ENCODE peak calls at places on chromosomes 4 and X, in five cellular contexts. Y is trophoblast cell, W is suprapubic skin, B is lung, G is right cardiac atrium. K is an unnamed sample.

GRCh38 chr4:35151816-35152572 is 1092.3 kb downstream of the ARAP2 start:
- DNase-seq in B (no peak), Y (peak; percentile 30), W (no peak), G (no peak), K (no peak)

GRCh38 chrX:129013574-129013973 is 509.7 kb downstream of the SMARCA1 start:
- DNase-seq in B (no peak), W (no peak), Y (no peak), G (no peak), K (no peak)

GRCh38 chr4:3387943-3388348 is 53.8 kb upstream of the HGFAC start:
- DNase-seq in Y (peak; percentile 54), G (peak; percentile 96), W (peak; percentile 92), B (peak; percentile 76), K (peak; percentile 62)

GRCh38 chrX:46333550-46333949 is 211.7 kb downstream of the ZNF674 start:
- DNase-seq in B (no peak), W (no peak), Y (no peak), G (no peak), K (no peak)

GRCh38 chr4:141853091-141853734 is 216.8 kb downstream of the IL15 start:
- DNase-seq in B (no peak), G (no peak), W (no peak), Y (no peak), K (no peak)

GRCh38 chrX:118497180-118497814 is 1.7 kb downstream of the DOCK11 start:
- DNase-seq in W (no peak), Y (no peak), G (no peak), B (no peak), K (no peak)

GRCh38 chrX:3514996-3515395 is 168.5 kb upstream of the MXRA5 start:
- DNase-seq in G (no peak), W (no peak), Y (no peak), B (no peak), K (no peak)

GRCh38 chr4:26787461-26788340 is 72.9 kb upstream of the STIM2 start:
- DNase-seq in Y (no peak), G (peak; percentile 62), W (no peak), B (no peak), K (no peak)

GRCh38 chrX:154732421-154733071 is 18.3 kb downstream of the GAB3 start:
- DNase-seq in W (no peak), B (no peak), G (no peak), Y (peak; percentile 43), K (no peak)

GRCh38 chr4:164402554-164402953 is 351.4 kb upstream of the SMIM31 start:
- DNase-seq in B (no peak), W (no peak), G (no peak), Y (no peak), K (no peak)

GRCh38 chr4:121800638-121800960 is 524 bp upstream of the EXOSC9 start:
- DNase-seq in W (no peak), B (no peak), Y (no peak), G (no peak), K (no peak)

GRCh38 chr4:52244773-52245360 is 193.8 kb downstream of the SPATA18 start:
- DNase-seq in B (no peak), W (no peak), Y (no peak), G (no peak), K (no peak)

GRCh38 chr4:8594097-8595038 is 1.8 kb downstream of the CPZ start:
- DNase-seq in W (no peak), B (peak; percentile 63), G (no peak), Y (peak; percentile 89), K (no peak)

GRCh38 chr4:185709802-185710486 is 102.0 kb downstream of the SORBS2 start:
- DNase-seq in W (no peak), G (no peak), Y (no peak), B (no peak), K (no peak)

GRCh38 chr4:158769175-158769831 is 477 bp downstream of the FNIP2 start:
- DNase-seq in G (peak; percentile 86), W (peak; percentile 81), Y (peak; percentile 38), B (peak; percentile 50), K (no peak)

GRCh38 chr4:94974773-94975172 is 217.0 kb downstream of the BMPR1B start:
- DNase-seq in B (no peak), W (no peak), G (no peak), Y (no peak), K (no peak)

GRCh38 chr4:18404642-18405041 is 383.1 kb upstream of the LCORL start:
- DNase-seq in W (no peak), G (no peak), Y (no peak), B (no peak), K (no peak)

GRCh38 chr4:149045731-149046130 is 603.5 kb upstream of the NR3C2 start:
- DNase-seq in B (no peak), W (no peak), G (no peak), Y (no peak), K (no peak)

GRCh38 chr4:56723201-56723605 is 42.1 kb upstream of the HOPX start:
- DNase-seq in G (no peak), Y (no peak), W (no peak), B (no peak), K (no peak)

GRCh38 chr4:150375025-150375424 is 206.9 kb upstream of the MAB21L2 start:
- DNase-seq in G (no peak), W (no peak), Y (no peak), B (no peak), K (no peak)

GRCh38 chr4:172393220-172393619 is 580.0 kb downstream of the GALNTL6 start:
- DNase-seq in B (no peak), G (no peak), Y (no peak), W (no peak), K (no peak)

GRCh38 chr4:129581305-129581704 is 485.4 kb downstream of the C4orf33 start:
- DNase-seq in G (no peak), W (no peak), B (no peak), Y (no peak), K (no peak)

GRCh38 chr4:104860227-104861123 is 286.2 kb upstream of the TET2 start:
- DNase-seq in Y (peak; percentile 77), B (peak; percentile 67), G (no peak), W (no peak), K (no peak)

GRCh38 chr4:89598602-89599001 is 238.4 kb downstream of the SNCA start:
- DNase-seq in W (no peak), G (no peak), B (no peak), Y (no peak), K (no peak)

GRCh38 chr4:81905966-81906365 is 434.3 kb upstream of the RASGEF1B start:
- DNase-seq in B (no peak), G (no peak), Y (no peak), W (no peak), K (no peak)

GRCh38 chr4:137474711-137475301 is 57.5 kb downstream of the PCDH18 start:
- DNase-seq in W (no peak), B (no peak), Y (no peak), G (no peak), K (no peak)

DNA sequence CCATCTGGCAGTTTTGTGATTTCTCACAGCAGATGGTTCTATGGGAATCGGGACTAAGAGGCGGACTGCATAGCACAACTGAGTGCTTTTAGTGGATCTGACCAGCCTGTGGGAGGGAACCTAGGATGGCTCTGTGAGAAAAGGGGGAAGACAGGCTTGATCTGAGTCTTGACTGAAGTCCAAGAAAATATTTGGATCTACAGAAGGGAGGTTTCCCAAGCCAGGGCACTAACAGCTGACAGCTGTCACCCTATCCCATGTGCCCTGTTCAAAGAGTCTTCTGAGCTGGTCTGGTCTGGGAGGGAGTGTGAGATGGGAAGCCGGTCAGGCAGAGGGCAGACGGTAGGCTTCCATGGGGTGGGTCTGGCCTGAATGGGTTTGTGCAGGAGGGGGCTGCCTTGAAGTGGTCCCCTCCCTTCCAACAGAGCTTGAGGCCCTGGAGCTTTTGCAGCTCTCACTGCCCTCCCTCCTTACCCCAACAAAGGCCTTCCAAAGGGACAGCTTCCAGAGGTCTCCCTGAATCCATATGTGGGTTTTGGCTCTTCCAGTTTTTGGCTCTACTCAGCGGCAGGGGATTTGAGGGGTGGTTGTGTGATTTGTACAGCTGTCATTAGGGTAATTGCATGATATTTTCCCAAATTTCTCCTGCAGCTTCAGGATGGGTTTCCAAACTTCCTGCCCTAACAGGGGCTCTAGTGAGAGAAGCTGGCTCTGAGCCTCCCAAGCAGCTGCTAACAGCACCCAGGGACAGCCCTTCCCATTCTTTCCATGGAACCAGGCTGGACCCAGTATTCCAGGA is 643.7 kb downstream of the BCOR start:
- DNase-seq in W (no peak), Y (no peak), B (no peak), G (peak; percentile 56), K (no peak)
- H3K27ac ChIP-seq in W (no peak overlapping the region), Y (no peak overlapping the region), B (no peak overlapping the region), G (no peak overlapping the region), K (no peak overlapping the region)

DNA sequence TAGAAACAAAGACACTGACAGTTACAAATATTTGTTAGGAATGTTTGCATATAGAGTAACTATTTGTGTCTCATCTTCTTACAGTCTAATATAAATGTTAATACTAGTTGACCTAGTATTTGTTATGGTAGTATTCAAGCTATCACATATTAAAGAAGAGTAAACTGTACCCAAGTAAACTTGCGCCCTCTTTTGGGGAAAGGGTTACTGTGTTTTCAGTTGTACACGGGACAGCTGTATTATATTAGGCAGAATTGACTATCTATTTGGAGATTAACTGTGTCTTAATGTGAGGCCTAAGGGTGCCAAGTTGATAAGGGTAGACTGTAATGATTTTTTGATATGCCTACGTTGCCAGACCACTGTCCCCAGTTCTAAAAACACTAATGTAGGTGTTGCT is 172.9 kb upstream of the CXCL13 start:
- DNase-seq in B (no peak), G (no peak), Y (no peak), W (no peak), K (no peak)
- H3K27ac ChIP-seq in B (no peak overlapping the region), G (no peak overlapping the region), Y (no peak overlapping the region), W (no peak overlapping the region), K (peak overlapping the region; percentile 55)

DNA sequence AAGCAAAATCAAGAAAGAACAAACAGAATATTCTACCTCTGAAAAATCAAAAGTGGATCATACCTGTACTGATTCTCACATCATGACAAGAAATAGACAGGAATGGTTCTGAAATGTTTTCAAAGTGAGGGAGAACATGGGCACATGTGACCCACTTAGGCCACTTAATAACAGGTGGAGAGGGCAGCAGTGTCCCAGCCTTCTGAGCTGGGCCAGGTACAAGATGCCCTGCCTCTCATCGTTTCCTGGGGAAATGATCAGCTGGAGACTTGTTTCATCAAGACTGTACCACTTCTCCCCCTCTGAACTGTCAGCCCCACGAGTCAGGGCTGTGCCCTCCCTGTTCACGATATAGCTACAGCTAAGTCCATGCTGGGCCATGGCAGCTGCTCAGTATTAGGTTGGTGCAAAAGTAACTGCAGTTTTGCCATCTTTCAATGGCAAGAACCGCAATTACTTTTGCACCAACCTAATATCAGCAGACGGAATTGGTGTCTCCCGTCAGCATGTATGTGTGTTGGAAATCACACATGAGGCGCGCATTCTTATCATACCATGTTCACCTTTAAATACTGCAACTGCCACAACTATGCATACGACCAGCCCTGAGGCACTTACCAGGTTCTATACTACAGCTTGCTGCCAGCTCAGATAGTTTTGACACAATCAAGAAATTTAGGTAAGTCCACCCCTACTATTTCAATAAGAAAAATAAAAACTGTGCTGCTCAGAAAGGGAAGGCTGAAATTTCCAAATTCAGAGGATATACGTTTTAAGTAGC is 71.4 kb downstream of the GATB start:
- DNase-seq in W (no peak), Y (peak; percentile 61), B (no peak), G (no peak), K (no peak)
- H3K27ac ChIP-seq in W (no peak overlapping the region), Y (peak overlapping the region; percentile 93), B (peak overlapping the region; percentile 61), G (no peak overlapping the region), K (no peak overlapping the region)

GRCh38 chr4:86831262-86832090 is 17.7 kb downstream of the SLC10A6 start:
- DNase-seq in G (no peak), Y (no peak), W (no peak), B (no peak), K (no peak)

GRCh38 chr4:86838141-86838540 is 11.0 kb downstream of the SLC10A6 start:
- DNase-seq in Y (no peak), G (no peak), W (no peak), B (no peak), K (no peak)

GRCh38 chr4:86835677-86836076 is 13.5 kb downstream of the SLC10A6 start:
- DNase-seq in G (no peak), W (no peak), Y (no peak), B (no peak), K (no peak)

GRCh38 chr4:86837651-86838050 is 11.5 kb downstream of the SLC10A6 start:
- DNase-seq in B (no peak), W (no peak), Y (no peak), G (no peak), K (no peak)

GRCh38 chr4:86834901-86835300 is 14.3 kb downstream of the SLC10A6 start:
- DNase-seq in W (no peak), B (no peak), G (no peak), Y (no peak), K (no peak)
- H3K27ac ChIP-seq in W (no peak overlapping the region), B (no peak overlapping the region), G (no peak overlapping the region), Y (no peak overlapping the region), K (no peak overlapping the region)

K was measured in thoracic aorta.